ENCODE peak calls at places on chromosomes 16 and 17, in ten cellular contexts. One of them, this sample, is unnamed.

GRCh38 chr17:39196191-39196819 is 1.2 kb downstream of the CACNB1 start:
- DNase-seq in NCI-H1105: no peak
- DNase-seq in NCI-H187 treated with DMSO at 0.1 percent for 48 hours: no peak
- DNase-seq in D721Med: no peak
- DNase-seq in CMK: no peak
- DNase-seq in substantia nigra: no peak
- DNase-seq in iPS-NIHi11: no peak
- DNase-seq in A673: no peak
- DNase-seq in HTR-8/SVneo: peak
- DNase-seq in SJSA1: no peak
- DNase-seq in this sample: no peak

GRCh38 chr16:75754126-75754525 is 27.8 kb upstream of the CPHXL start:
- DNase-seq in SJSA1: no peak
- DNase-seq in substantia nigra: no peak
- DNase-seq in D721Med: no peak
- DNase-seq in iPS-NIHi11: no peak
- DNase-seq in A673: no peak
- DNase-seq in NCI-H1105: no peak
- DNase-seq in HTR-8/SVneo: no peak
- DNase-seq in NCI-H187 treated with DMSO at 0.1 percent for 48 hours: no peak
- DNase-seq in CMK: no peak
- DNase-seq in this sample: no peak

GRCh38 chr16:81608515-81609209 is 164.1 kb downstream of the CMIP start:
- DNase-seq in D721Med: no peak
- DNase-seq in HTR-8/SVneo: no peak
- DNase-seq in iPS-NIHi11: no peak
- DNase-seq in substantia nigra: no peak
- DNase-seq in NCI-H1105: no peak
- DNase-seq in CMK: no peak
- DNase-seq in A673: no peak
- DNase-seq in SJSA1: no peak
- DNase-seq in NCI-H187 treated with DMSO at 0.1 percent for 48 hours: no peak
- DNase-seq in this sample: no peak

GRCh38 chr17:51056813-51057510 is 63.7 kb downstream of the SPAG9 start:
- DNase-seq in D721Med: no peak
- DNase-seq in CMK: peak
- DNase-seq in iPS-NIHi11: peak
- DNase-seq in NCI-H1105: no peak
- DNase-seq in HTR-8/SVneo: peak
- DNase-seq in substantia nigra: peak
- DNase-seq in A673: peak
- DNase-seq in SJSA1: peak
- DNase-seq in NCI-H187 treated with DMSO at 0.1 percent for 48 hours: no peak
- DNase-seq in this sample: peak

GRCh38 chr16:76500006-76500405 is 222.8 kb downstream of the CNTNAP4 start:
- DNase-seq in NCI-H1105: no peak
- DNase-seq in iPS-NIHi11: no peak
- DNase-seq in HTR-8/SVneo: no peak
- DNase-seq in SJSA1: no peak
- DNase-seq in A673: no peak
- DNase-seq in D721Med: no peak
- DNase-seq in NCI-H187 treated with DMSO at 0.1 percent for 48 hours: no peak
- DNase-seq in CMK: no peak
- DNase-seq in substantia nigra: no peak
- DNase-seq in this sample: no peak

GRCh38 chr17:80198144-80198661 is 21.9 kb downstream of the SGSH start:
- DNase-seq in substantia nigra: no peak
- DNase-seq in CMK: no peak
- DNase-seq in D721Med: no peak
- DNase-seq in HTR-8/SVneo: no peak
- DNase-seq in iPS-NIHi11: peak
- DNase-seq in SJSA1: no peak
- DNase-seq in NCI-H1105: no peak
- DNase-seq in A673: no peak
- DNase-seq in NCI-H187 treated with DMSO at 0.1 percent for 48 hours: no peak
- DNase-seq in this sample: peak

GRCh38 chr16:85372627-85373372 is 240.3 kb upstream of the GSE1 start:
- DNase-seq in NCI-H187 treated with DMSO at 0.1 percent for 48 hours: no peak
- DNase-seq in HTR-8/SVneo: peak
- DNase-seq in D721Med: no peak
- DNase-seq in substantia nigra: no peak
- DNase-seq in iPS-NIHi11: no peak
- DNase-seq in NCI-H1105: no peak
- DNase-seq in SJSA1: peak
- DNase-seq in A673: peak
- DNase-seq in CMK: no peak
- DNase-seq in this sample: no peak

GRCh38 chr16:25038239-25038954 is 23.2 kb upstream of the ARHGAP17 start:
- DNase-seq in D721Med: no peak
- DNase-seq in SJSA1: no peak
- DNase-seq in substantia nigra: no peak
- DNase-seq in iPS-NIHi11: no peak
- DNase-seq in HTR-8/SVneo: no peak
- DNase-seq in NCI-H1105: no peak
- DNase-seq in NCI-H187 treated with DMSO at 0.1 percent for 48 hours: no peak
- DNase-seq in CMK: no peak
- DNase-seq in A673: no peak
- DNase-seq in this sample: no peak

GRCh38 chr16:15466886-15467781 is 32.7 kb downstream of the BMERB1 start:
- DNase-seq in NCI-H187 treated with DMSO at 0.1 percent for 48 hours: no peak
- DNase-seq in CMK: no peak
- DNase-seq in substantia nigra: no peak
- DNase-seq in D721Med: no peak
- DNase-seq in HTR-8/SVneo: no peak
- DNase-seq in SJSA1: peak
- DNase-seq in iPS-NIHi11: no peak
- DNase-seq in A673: peak
- DNase-seq in NCI-H1105: no peak
- DNase-seq in this sample: no peak